ENCODE peak calls at places on chromosome 4, in seven cellular contexts. One of them, this sample, is unnamed.

GRCh38 chr4:56907009-56907408 is 691 bp upstream of the REST start:
- DNase-seq in psoas muscle: no peak
- DNase-seq in MM.1S: no peak
- DNase-seq in lung: no peak
- DNase-seq in Panc1: no peak
- DNase-seq in H9: peak; percentile 63
- DNase-seq in heart left ventricle: no peak
- DNase-seq in this sample: no peak

GRCh38 chr4:86416081-86416480 is 56.2 kb upstream of the MAPK10 start:
- DNase-seq in psoas muscle: no peak
- DNase-seq in MM.1S: no peak
- DNase-seq in lung: no peak
- DNase-seq in Panc1: no peak
- DNase-seq in H9: no peak
- DNase-seq in heart left ventricle: no peak
- DNase-seq in this sample: no peak

GRCh38 chr4:131584587-131584986 is 1564.5 kb upstream of the PCDH10 start:
- DNase-seq in psoas muscle: no peak
- DNase-seq in MM.1S: no peak
- DNase-seq in lung: no peak
- DNase-seq in Panc1: no peak
- DNase-seq in H9: no peak
- DNase-seq in heart left ventricle: no peak
- DNase-seq in this sample: peak; percentile 87

GRCh38 chr4:105895324-105895608 is at the start of gene NPNT:
- DNase-seq in psoas muscle: no peak
- DNase-seq in MM.1S: peak; percentile 73
- DNase-seq in lung: peak; percentile 58
- DNase-seq in Panc1: no peak
- DNase-seq in H9: peak; percentile 44
- DNase-seq in heart left ventricle: peak; percentile 18
- DNase-seq in this sample: no peak

GRCh38 chr4:187357861-187358260 is 634.2 kb upstream of the FAT1 start:
- DNase-seq in psoas muscle: no peak
- DNase-seq in MM.1S: no peak
- DNase-seq in lung: no peak
- DNase-seq in Panc1: no peak
- DNase-seq in H9: no peak
- DNase-seq in heart left ventricle: no peak
- DNase-seq in this sample: no peak

GRCh38 chr4:138772366-138772765 is 243.2 kb upstream of the NOCT start:
- DNase-seq in psoas muscle: no peak
- DNase-seq in MM.1S: no peak
- DNase-seq in lung: no peak
- DNase-seq in Panc1: no peak
- DNase-seq in H9: no peak
- DNase-seq in heart left ventricle: no peak
- DNase-seq in this sample: no peak

GRCh38 chr4:152501846-152502536 is 33.9 kb downstream of the FBXW7 start:
- DNase-seq in psoas muscle: no peak
- DNase-seq in MM.1S: no peak
- DNase-seq in lung: no peak
- DNase-seq in Panc1: no peak
- DNase-seq in H9: no peak
- DNase-seq in heart left ventricle: no peak
- DNase-seq in this sample: no peak

GRCh38 chr4:106315476-106315967 is 487 bp downstream of the TBCK start:
- DNase-seq in psoas muscle: no peak
- DNase-seq in MM.1S: peak; percentile 21
- DNase-seq in lung: peak; percentile 30
- DNase-seq in Panc1: no peak
- DNase-seq in H9: no peak
- DNase-seq in heart left ventricle: no peak
- DNase-seq in this sample: peak; percentile 45

GRCh38 chr4:53010320-53010719 is 148.2 kb downstream of the RASL11B start:
- DNase-seq in psoas muscle: peak; percentile 23
- DNase-seq in MM.1S: no peak
- DNase-seq in lung: no peak
- DNase-seq in Panc1: no peak
- DNase-seq in H9: no peak
- DNase-seq in heart left ventricle: no peak
- DNase-seq in this sample: no peak

GRCh38 chr4:43987331-43987944 is 461.2 kb downstream of the KCTD8 start:
- DNase-seq in psoas muscle: no peak
- DNase-seq in MM.1S: no peak
- DNase-seq in lung: no peak
- DNase-seq in Panc1: no peak
- DNase-seq in H9: no peak
- DNase-seq in heart left ventricle: no peak
- DNase-seq in this sample: no peak

GRCh38 chr4:120858776-120859175 is 63.8 kb downstream of the PRDM5 start:
- DNase-seq in psoas muscle: no peak
- DNase-seq in MM.1S: no peak
- DNase-seq in lung: no peak
- DNase-seq in Panc1: no peak
- DNase-seq in H9: no peak
- DNase-seq in heart left ventricle: no peak
- DNase-seq in this sample: no peak

GRCh38 chr4:180566492-180566891 is 1676.7 kb upstream of the TENM3 start:
- DNase-seq in psoas muscle: no peak
- DNase-seq in MM.1S: no peak
- DNase-seq in lung: no peak
- DNase-seq in Panc1: no peak
- DNase-seq in H9: no peak
- DNase-seq in heart left ventricle: no peak
- DNase-seq in this sample: no peak

GRCh38 chr4:64682946-64683345 is 273.7 kb upstream of the TECRL start:
- DNase-seq in psoas muscle: no peak
- DNase-seq in MM.1S: no peak
- DNase-seq in lung: no peak
- DNase-seq in Panc1: no peak
- DNase-seq in H9: no peak
- DNase-seq in heart left ventricle: no peak
- DNase-seq in this sample: no peak

GRCh38 chr4:23333946-23334878 is 555.6 kb downstream of the PPARGC1A start:
- DNase-seq in psoas muscle: no peak
- DNase-seq in MM.1S: peak; percentile 97
- DNase-seq in lung: peak; percentile 59
- DNase-seq in Panc1: no peak
- DNase-seq in H9: peak; percentile 61
- DNase-seq in heart left ventricle: no peak
- DNase-seq in this sample: peak; percentile 75

GRCh38 chr4:42750091-42750490 is 93.2 kb upstream of the ATP8A1 start:
- DNase-seq in psoas muscle: no peak
- DNase-seq in MM.1S: peak; percentile 28
- DNase-seq in lung: no peak
- DNase-seq in Panc1: no peak
- DNase-seq in H9: no peak
- DNase-seq in heart left ventricle: peak; percentile 20
- DNase-seq in this sample: no peak

GRCh38 chr4:38365748-38366310 is 298.2 kb upstream of the KLF3 start:
- DNase-seq in psoas muscle: no peak
- DNase-seq in MM.1S: no peak
- DNase-seq in lung: no peak
- DNase-seq in Panc1: no peak
- DNase-seq in H9: no peak
- DNase-seq in heart left ventricle: no peak
- DNase-seq in this sample: no peak

GRCh38 chr4:100188829-100189228 is 1.4 kb downstream of the DDIT4L start:
- DNase-seq in psoas muscle: peak; percentile 41
- DNase-seq in MM.1S: peak; percentile 15
- DNase-seq in lung: no peak
- DNase-seq in Panc1: no peak
- DNase-seq in H9: no peak
- DNase-seq in heart left ventricle: no peak
- DNase-seq in this sample: no peak

GRCh38 chr4:81688085-81688484 is 216.4 kb upstream of the RASGEF1B start:
- DNase-seq in psoas muscle: no peak
- DNase-seq in MM.1S: peak; percentile 60
- DNase-seq in lung: no peak
- DNase-seq in Panc1: no peak
- DNase-seq in H9: no peak
- DNase-seq in heart left ventricle: no peak
- DNase-seq in this sample: no peak

GRCh38 chr4:80086296-80086695 is 13.3 kb upstream of the ANTXR2 start:
- DNase-seq in psoas muscle: no peak
- DNase-seq in MM.1S: no peak
- DNase-seq in lung: no peak
- DNase-seq in Panc1: no peak
- DNase-seq in H9: no peak
- DNase-seq in heart left ventricle: no peak
- DNase-seq in this sample: no peak

GRCh38 chr4:73668806-73669205 is 48.6 kb upstream of the RASSF6 start:
- DNase-seq in psoas muscle: no peak
- DNase-seq in MM.1S: no peak
- DNase-seq in lung: no peak
- DNase-seq in Panc1: no peak
- DNase-seq in H9: no peak
- DNase-seq in heart left ventricle: no peak
- DNase-seq in this sample: no peak

GRCh38 chr4:40515037-40515397 is 114.6 kb downstream of the RBM47 start:
- DNase-seq in psoas muscle: no peak
- DNase-seq in MM.1S: no peak
- DNase-seq in lung: no peak
- DNase-seq in Panc1: no peak
- DNase-seq in H9: no peak
- DNase-seq in heart left ventricle: no peak
- DNase-seq in this sample: no peak

GRCh38 chr4:85114526-85114925 is 148.0 kb upstream of the WDFY3 start:
- DNase-seq in psoas muscle: no peak
- DNase-seq in MM.1S: no peak
- DNase-seq in lung: no peak
- DNase-seq in Panc1: no peak
- DNase-seq in H9: no peak
- DNase-seq in heart left ventricle: no peak
- DNase-seq in this sample: no peak
- H3K9me3 ChIP-seq in psoas muscle: no peaks in the 10 kb centered on the region
- H3K9me3 ChIP-seq in MM.1S: no peaks in the 10 kb centered on the region
- H3K9me3 ChIP-seq in lung: peaks cover 6% of the 10 kb centered on the region
- H3K9me3 ChIP-seq in Panc1: no peaks in the 10 kb centered on the region
- H3K9me3 ChIP-seq in H9: no peaks in the 10 kb centered on the region
- H3K9me3 ChIP-seq in heart left ventricle: no peaks in the 10 kb centered on the region
- H3K9me3 ChIP-seq in this sample: no peaks in the 10 kb centered on the region

DNA sequence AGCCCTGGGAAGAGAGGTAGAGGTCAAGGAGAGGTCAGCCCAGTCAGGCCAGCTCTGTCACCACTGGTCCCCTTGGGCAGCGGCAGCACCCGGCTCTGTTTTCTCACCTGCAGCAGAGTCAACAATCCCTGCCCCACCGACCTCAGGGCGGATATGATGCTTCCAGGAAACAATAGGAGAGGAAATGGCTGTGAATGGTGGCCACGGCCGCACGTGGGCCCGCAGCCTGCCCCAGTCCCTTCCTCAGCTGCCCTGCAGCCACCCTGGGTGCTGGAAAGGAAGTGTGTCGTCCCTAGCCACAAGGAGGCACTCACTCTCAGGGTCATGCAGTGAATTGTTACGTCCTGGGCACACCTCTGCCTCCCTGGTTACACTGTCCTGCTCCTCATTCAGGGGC is 92.5 kb upstream of the ENPP6 start:
- DNase-seq in psoas muscle: no peak
- DNase-seq in MM.1S: no peak
- DNase-seq in lung: peak; percentile 37
- DNase-seq in Panc1: no peak
- DNase-seq in H9: peak; percentile 62
- DNase-seq in heart left ventricle: no peak
- DNase-seq in this sample: no peak
- TF ChIP-seq CTCF in psoas muscle: no peak
- TF ChIP-seq CTCF in MM.1S: no peak
- TF ChIP-seq CTCF in lung: no peak
- TF ChIP-seq CTCF in Panc1: no peak
- TF ChIP-seq CTCF in H9: peak; percentile 60
- TF ChIP-seq CTCF in heart left ventricle: no peak
- TF ChIP-seq CTCF in this sample: no peak

GRCh38 chr4:11728165-11728564 is 299.5 kb upstream of the HS3ST1 start:
- DNase-seq in psoas muscle: no peak
- DNase-seq in MM.1S: no peak
- DNase-seq in lung: no peak
- DNase-seq in Panc1: no peak
- DNase-seq in H9: no peak
- DNase-seq in heart left ventricle: no peak
- DNase-seq in this sample: no peak

GRCh38 chr4:11724731-11725130 is 296.0 kb upstream of the HS3ST1 start:
- DNase-seq in psoas muscle: no peak
- DNase-seq in MM.1S: no peak
- DNase-seq in lung: no peak
- DNase-seq in Panc1: no peak
- DNase-seq in H9: no peak
- DNase-seq in heart left ventricle: no peak
- DNase-seq in this sample: no peak

GRCh38 chr4:11729548-11729947 is 300.9 kb upstream of the HS3ST1 start:
- DNase-seq in psoas muscle: no peak
- DNase-seq in MM.1S: no peak
- DNase-seq in lung: no peak
- DNase-seq in Panc1: no peak
- DNase-seq in H9: no peak
- DNase-seq in heart left ventricle: no peak
- DNase-seq in this sample: no peak

GRCh38 chr4:11732155-11732554 is 303.5 kb upstream of the HS3ST1 start:
- DNase-seq in psoas muscle: no peak
- DNase-seq in MM.1S: no peak
- DNase-seq in lung: no peak
- DNase-seq in Panc1: no peak
- DNase-seq in H9: no peak
- DNase-seq in heart left ventricle: no peak
- DNase-seq in this sample: no peak

DNA sequence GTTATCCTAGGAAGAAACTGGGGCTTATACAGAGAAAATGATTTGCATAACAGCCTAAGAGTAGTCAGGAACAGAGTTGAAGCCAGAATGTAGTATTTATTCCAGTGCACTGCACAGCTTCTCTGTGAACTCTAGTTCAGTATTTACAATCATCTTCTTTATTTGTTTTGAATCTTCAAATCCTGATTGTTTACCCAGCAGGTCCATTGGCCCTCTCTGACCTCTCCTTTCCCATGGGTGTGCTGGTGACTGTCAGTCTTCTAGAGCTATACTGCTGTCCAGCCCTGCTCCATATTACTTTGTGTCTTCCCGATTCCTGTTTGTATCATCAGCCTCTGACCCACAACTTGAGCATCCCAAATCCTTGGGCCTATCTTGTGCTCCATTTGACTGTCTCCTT is 301.9 kb upstream of the HS3ST1 start:
- DNase-seq in psoas muscle: no peak
- DNase-seq in MM.1S: no peak
- DNase-seq in lung: no peak
- DNase-seq in Panc1: no peak
- DNase-seq in H9: no peak
- DNase-seq in heart left ventricle: no peak
- DNase-seq in this sample: no peak
- H3K9me3 ChIP-seq in psoas muscle: no peaks in the 10 kb centered on the region
- H3K9me3 ChIP-seq in MM.1S: no peaks in the 10 kb centered on the region
- H3K9me3 ChIP-seq in lung: no peaks in the 10 kb centered on the region
- H3K9me3 ChIP-seq in Panc1: no peaks in the 10 kb centered on the region
- H3K9me3 ChIP-seq in H9: no peaks in the 10 kb centered on the region
- H3K9me3 ChIP-seq in heart left ventricle: no peaks in the 10 kb centered on the region
- H3K9me3 ChIP-seq in this sample: no peaks in the 10 kb centered on the region

DNA sequence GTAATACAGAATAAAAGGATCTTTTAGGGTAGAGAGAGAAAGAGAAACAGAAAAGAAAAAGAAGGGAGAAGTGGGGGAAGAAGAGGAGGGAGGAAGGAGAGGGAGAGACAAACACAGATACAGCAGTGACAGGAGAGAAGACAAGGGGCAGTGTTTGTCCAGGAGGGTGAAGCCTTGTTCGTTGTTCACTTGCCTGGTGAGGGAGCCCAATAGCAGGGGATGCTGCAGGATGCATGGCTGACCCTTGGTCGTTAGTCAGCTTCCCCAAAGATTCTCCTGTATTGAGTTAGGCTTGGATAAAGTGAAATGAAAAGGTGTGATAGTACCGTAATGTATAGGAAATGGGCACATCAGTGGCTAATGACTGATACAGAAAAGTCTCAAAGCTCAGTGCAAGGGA is 403.7 kb downstream of the IL15 start:
- DNase-seq in psoas muscle: no peak
- DNase-seq in MM.1S: no peak
- DNase-seq in lung: no peak
- DNase-seq in Panc1: no peak
- DNase-seq in H9: peak; percentile 43
- DNase-seq in heart left ventricle: no peak
- DNase-seq in this sample: no peak
- TF ChIP-seq CTCF in psoas muscle: no peak
- TF ChIP-seq CTCF in MM.1S: no peak
- TF ChIP-seq CTCF in lung: no peak
- TF ChIP-seq CTCF in Panc1: peak; percentile 17
- TF ChIP-seq CTCF in H9: peak; percentile 25
- TF ChIP-seq CTCF in heart left ventricle: no peak
- TF ChIP-seq CTCF in this sample: no peak